ENCODE peak calls at places on chromosomes 1 and 21, in four cellular contexts. S is GM12878, G is WTC11, D is HepG2. W is an unnamed sample.

GRCh38 chr1:110188116-110188618 is 21.9 kb upstream of the KCNC4 start:
- DNase-seq in S (no peak), G (no peak), D (no peak), W (no peak)

GRCh38 chr1:225828706-225829344 is 18.9 kb downstream of the EPHX1 start:
- DNase-seq in S (no peak), G (no peak), D (no peak), W (no peak)

GRCh38 chr1:22248746-22249145 is 105.8 kb upstream of the WNT4 start:
- DNase-seq in S (no peak), G (no peak), D (no peak), W (no peak)

GRCh38 chr1:21299007-21299406 is 8.7 kb upstream of the ECE1 start:
- DNase-seq in S (no peak), G (no peak), D (no peak), W (no peak)

GRCh38 chr21:45910548-45911221 is 70.9 kb upstream of the COL6A1 start:
- DNase-seq in S (no peak), G (no peak), D (no peak), W (no peak)

GRCh38 chr1:186980400-186980799 is 151.7 kb downstream of the PLA2G4A start:
- DNase-seq in S (no peak), G (no peak), D (no peak), W (no peak)

GRCh38 chr1:182003953-182004586 is 57.4 kb downstream of the ZNF648 start:
- DNase-seq in S (no peak), G (peak), D (no peak), W (no peak)

GRCh38 chr1:218259800-218260199 is 25.3 kb upstream of the RRP15 start:
- DNase-seq in S (no peak), G (no peak), D (peak), W (peak)

GRCh38 chr21:25578070-25578961 is 29.0 kb downstream of the MRPL39 start:
- DNase-seq in S (peak), G (no peak), D (peak), W (peak)

GRCh38 chr1:57632401-57632800 is 208.5 kb upstream of the DAB1 start:
- DNase-seq in S (no peak), G (no peak), D (no peak), W (no peak)

GRCh38 chr1:109237512-109237911 is 11.8 kb upstream of the CELSR2 start:
- DNase-seq in S (no peak), G (no peak), D (no peak), W (no peak)

GRCh38 chr1:236451796-236452373 is 57.8 kb downstream of the EDARADD start:
- DNase-seq in S (no peak), G (peak), D (peak), W (peak)

GRCh38 chr1:108113496-108113895 is 86.6 kb downstream of the SLC25A24 start:
- DNase-seq in S (no peak), G (no peak), D (no peak), W (no peak)

GRCh38 chr21:45253180-45253579 is 34.5 kb downstream of the POFUT2 start:
- DNase-seq in S (no peak), G (no peak), D (no peak), W (no peak)

GRCh38 chr1:160159846-160160245 is 8.4 kb downstream of the ATP1A4 start:
- DNase-seq in S (no peak), G (no peak), D (no peak), W (no peak)

DNA sequence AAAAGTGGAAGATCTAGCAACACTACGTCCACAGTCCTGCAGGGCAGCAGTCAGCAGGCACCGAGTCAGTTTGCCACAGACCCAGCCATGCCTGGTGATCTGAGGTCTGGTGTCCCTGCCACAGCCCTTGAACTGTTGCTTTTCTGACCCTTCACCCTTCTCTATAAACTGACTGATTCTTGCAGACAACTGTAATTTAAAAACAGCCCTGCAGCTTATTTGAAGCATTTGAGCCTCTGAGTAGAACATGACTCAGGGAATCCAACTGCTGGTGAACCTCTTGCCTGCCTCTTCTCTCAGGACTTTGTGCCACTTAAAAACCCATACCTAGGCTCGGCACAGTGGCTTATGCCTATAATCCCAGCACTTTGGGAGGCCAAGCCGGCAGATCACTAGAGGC is 107.2 kb downstream of the EDEM3 start:
- DNase-seq in S (no peak), G (no peak), D (no peak), W (no peak)
- TF ChIP-seq NR2C2 in S (no peak), G (no peak), D (no peak), W (no peak)

GRCh38 chr1:202122639-202123335 is at the start of gene GPR37L1:
- DNase-seq in S (no peak), G (peak), D (peak), W (peak)
- TF ChIP-seq CTCF in S (no peak), G (no peak), D (peak), W (peak)

GRCh38 chr1:19309123-19309813 is 2.7 kb downstream of the AKR7A2 start:
- DNase-seq in S (no peak), G (no peak), D (no peak), W (no peak)

GRCh38 chr1:19311931-19312781 is at the start of the genes AKR7A2 and SLC66A1:
- DNase-seq in S (peak), G (peak), D (peak), W (peak)

GRCh38 chr1:19310061-19310460 is 1.9 kb downstream of the AKR7A2 start:
- DNase-seq in S (no peak), G (no peak), D (no peak), W (no peak)

GRCh38 chr1:19311503-19311930 is 427 bp downstream of the AKR7A2 start:
- DNase-seq in S (no peak), G (no peak), D (no peak), W (peak)

GRCh38 chr1:19310720-19311502 is 1.0 kb downstream of the AKR7A2 start:
- DNase-seq in S (no peak), G (no peak), D (peak), W (no peak)
- TF ChIP-seq NR2C2 in S (no peak), G (no peak), D (no peak), W (no peak)

GRCh38 chr1:97886199-97886598 is 34.6 kb downstream of the DPYD start:
- DNase-seq in S (no peak), G (no peak), D (no peak), W (no peak)
- TF ChIP-seq CTCF in S (no peak), G (no peak), D (no peak), W (no peak)

DNA sequence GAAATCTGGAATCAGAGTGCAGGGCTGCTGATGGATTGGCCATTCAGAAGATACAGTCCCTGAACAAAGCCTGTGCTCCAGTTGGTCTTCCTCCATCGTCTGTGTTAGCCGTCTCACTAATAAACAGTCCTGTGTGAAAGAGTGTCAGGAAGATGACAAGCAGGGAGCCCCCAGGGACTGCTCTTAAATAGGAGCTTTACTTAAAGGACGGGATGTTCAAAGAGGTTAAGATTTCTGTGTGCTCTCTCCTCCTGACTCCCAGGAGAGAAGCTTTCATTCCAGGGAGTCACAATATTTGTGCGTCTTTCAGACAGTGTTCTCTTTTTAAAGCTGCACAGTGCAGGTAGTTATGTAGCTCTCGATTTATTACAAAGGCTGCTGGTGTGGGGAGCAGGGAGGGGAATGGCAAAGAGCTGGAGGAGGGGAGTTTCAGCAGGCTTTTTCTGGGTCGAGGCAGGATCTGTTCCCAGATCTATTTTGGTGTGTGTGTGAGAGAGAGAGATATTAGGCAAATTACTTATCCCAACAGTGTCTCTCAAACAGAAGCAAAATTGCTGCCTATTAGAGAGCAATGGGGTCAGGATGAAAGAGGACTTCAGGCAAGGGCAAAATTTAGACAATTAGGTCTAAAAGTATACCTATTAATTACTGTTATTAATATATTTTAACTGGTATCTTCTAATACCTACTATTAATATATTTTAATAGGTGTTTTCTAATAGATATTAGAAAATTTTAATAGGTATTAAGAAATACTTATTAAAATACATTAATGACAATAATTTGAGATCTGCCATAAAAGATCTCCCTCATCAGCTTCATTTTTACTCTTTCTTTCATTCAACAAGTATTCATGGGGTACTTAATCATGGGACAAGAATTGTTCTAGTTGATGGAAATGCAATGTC is 43.7 kb downstream of the STYXL2 start:
- DNase-seq in S (no peak), G (no peak), D (no peak), W (no peak)
- TF ChIP-seq NR2C2 in S (no peak), G (no peak), D (no peak), W (no peak)

DNA sequence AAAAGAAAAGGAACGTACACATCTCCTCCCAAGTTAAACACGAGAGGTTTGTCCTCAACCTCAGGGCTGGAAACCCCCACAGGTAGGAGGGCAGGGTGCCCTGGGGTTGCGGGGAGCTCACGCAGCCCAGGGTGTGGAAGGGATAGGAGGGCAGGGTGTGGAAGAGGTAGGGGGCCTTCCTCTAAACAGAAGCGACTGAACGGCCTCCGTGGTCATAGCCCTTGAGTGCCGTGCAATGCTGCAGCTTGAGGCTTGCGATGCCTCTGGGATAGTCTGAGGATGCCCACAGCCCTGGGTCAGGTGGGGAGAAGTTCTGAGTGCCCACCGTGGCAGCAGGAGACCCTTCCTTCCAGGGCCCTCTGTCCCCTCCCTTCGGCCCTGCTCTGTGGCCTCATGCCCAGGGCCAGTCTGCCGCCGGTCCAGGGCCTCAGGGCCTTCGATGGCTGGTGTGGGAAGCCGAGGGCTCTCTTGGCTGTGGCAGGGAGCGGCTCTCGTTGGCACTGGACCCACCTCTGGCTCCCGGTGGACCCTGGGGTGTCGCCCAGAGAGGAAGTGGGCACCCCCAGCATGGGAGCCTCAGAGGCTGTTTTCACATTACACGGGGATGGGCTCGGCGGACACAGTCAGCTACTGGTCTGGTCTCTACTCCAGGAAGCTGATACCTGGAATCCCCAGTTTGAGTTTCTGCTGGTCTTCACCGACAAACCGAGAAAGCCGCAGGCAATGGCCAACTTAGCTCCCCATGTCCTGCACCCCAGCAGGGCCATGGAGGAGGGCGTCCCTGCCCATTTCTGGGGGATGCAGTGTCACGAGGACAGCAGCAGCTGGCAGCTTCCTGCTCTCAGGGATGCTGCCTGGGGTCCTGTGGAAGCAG is 6.4 kb upstream of the CDK11B start:
- DNase-seq in S (no peak), G (no peak), D (no peak), W (no peak)
- TF ChIP-seq CTCF in S (no peak), G (no peak), D (no peak), W (no peak)

GRCh38 chr1:201685485-201685884 is 143.5 kb upstream of the IPO9 start:
- DNase-seq in S (no peak), G (no peak), D (no peak), W (no peak)
- TF ChIP-seq NR2C2 in S (no peak), G (no peak), D (no peak), W (no peak)

DNA sequence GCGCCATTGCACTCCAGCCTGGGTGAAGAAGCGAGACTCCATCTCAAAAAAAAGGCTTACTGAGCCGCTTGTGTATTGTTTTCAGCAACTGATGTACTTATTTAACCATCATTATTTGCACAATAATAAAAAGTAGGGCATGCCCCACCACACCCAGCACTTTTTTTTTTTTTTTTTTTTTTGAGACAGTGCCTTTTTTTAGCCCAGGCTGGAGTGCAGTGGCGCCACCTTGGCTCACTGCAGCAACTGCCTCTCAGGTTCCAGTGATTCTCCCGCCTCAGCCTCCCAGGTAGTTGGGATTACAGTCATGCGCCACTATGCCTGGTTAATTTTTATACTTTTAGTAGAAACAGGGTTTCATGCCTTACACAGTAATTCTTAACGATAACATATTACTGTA is 12.2 kb upstream of the TRNAU1AP start:
- DNase-seq in S (no peak), G (no peak), D (no peak), W (peak)
- TF ChIP-seq CTCF in S (no peak), G (no peak), D (peak), W (peak)

DNA sequence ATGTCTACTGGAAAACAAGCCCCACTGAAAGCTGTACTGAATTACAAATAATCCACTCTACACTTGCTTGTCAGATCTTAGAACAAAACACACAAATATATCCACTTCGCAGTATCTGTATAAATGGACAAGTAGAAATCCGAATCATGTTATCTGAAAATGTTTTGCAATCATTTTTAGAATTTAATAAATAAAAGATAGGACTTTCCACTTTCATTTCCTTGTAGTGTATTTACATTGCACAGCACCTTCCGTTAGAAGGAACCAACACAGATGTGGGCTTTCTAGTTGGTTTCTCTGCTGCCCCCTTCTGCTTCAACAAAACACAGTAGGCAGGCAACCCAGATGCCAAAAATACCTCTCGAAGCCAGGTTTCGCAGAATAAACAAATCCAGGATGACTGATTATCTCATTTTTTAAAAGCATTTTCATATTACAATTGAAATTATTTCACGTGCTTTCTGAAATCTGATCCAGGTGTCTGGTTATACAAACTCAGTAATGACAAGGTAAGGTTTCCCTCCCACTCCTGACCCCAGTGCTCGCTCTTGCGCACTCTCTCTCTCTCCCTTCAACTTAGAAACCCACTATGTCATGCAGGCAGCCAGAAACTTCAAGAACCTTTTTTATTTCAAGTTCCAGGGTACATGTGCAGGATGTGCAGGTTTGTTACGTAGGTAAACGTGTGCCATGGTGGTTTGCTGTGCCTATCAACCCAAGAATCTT is 389.9 kb downstream of the SMYD3 start:
- DNase-seq in S (peak), G (peak), D (peak), W (peak)
- TF ChIP-seq NR2C2 in S (no peak), G (no peak), D (no peak), W (no peak)

GRCh38 chr1:88685239-88685604 is 1.1 kb downstream of the PKN2 start:
- DNase-seq in S (no peak), G (no peak), D (no peak), W (no peak)
- TF ChIP-seq CTCF in S (no peak), G (no peak), D (no peak), W (peak)